ENCODE peak calls at places on chromosomes 16 and 17, in four cellular contexts. E is IMR-90, B is adrenal gland, L is body of pancreas. F is an unnamed sample.

GRCh38 chr17:30354731-30355130 is 20.9 kb upstream of the TMIGD1 start:
- DNase-seq in E (no peak), B (no peak), L (no peak), F (no peak)

GRCh38 chr17:13027246-13027645 is 9.4 kb upstream of the ELAC2 start:
- DNase-seq in E (peak), B (no peak), L (no peak), F (no peak)

GRCh38 chr16:85570735-85571562 is 42.2 kb upstream of the GSE1 start:
- DNase-seq in E (no peak), B (peak), L (no peak), F (peak)

GRCh38 chr17:13222931-13223330 is 205.1 kb upstream of the ELAC2 start:
- DNase-seq in E (no peak), B (no peak), L (no peak), F (no peak)

GRCh38 chr16:54432481-54433229 is 146.1 kb upstream of the IRX3 start:
- DNase-seq in E (no peak), B (no peak), L (peak), F (no peak)

GRCh38 chr17:62705116-62705515 is 77.6 kb downstream of the MRC2 start:
- DNase-seq in E (no peak), B (no peak), L (no peak), F (no peak)

GRCh38 chr16:6955303-6955702 is 377.3 kb upstream of the RBFOX1 start:
- DNase-seq in E (no peak), B (no peak), L (no peak), F (no peak)

GRCh38 chr16:51818342-51818944 is 667.4 kb upstream of the SALL1 start:
- DNase-seq in E (peak), B (peak), L (peak), F (peak)

GRCh38 chr16:49856741-49857330 is 924 bp upstream of the ZNF423 start:
- DNase-seq in E (peak), B (peak), L (peak), F (peak)

GRCh38 chr17:83091257-83092141 is 12.1 kb downstream of the METRNL start:
- DNase-seq in E (no peak), B (peak), L (peak), F (peak)

GRCh38 chr17:75566456-75567233 is 21.0 kb upstream of the MYO15B start:
- DNase-seq in E (no peak), B (no peak), L (no peak), F (no peak)

GRCh38 chr16:69399361-69399760 is 13.6 kb upstream of the TERF2 start:
- DNase-seq in E (peak), B (no peak), L (no peak), F (no peak)

GRCh38 chr17:83155128-83156081 is 76.0 kb downstream of the METRNL start:
- DNase-seq in E (peak), B (no peak), L (no peak), F (no peak)

GRCh38 chr16:71867934-71868333 is 16.0 kb downstream of the ZNF821 start:
- DNase-seq in E (no peak), B (no peak), L (no peak), F (no peak)

GRCh38 chr17:8965394-8966168 is at the start of gene PIK3R5:
- DNase-seq in E (no peak), B (peak), L (peak), F (peak)

GRCh38 chr16:50261707-50262235 is 4.6 kb upstream of the ADCY7 start:
- DNase-seq in E (no peak), B (no peak), L (no peak), F (no peak)

GRCh38 chr17:19384723-19385391 is 2.1 kb downstream of the MFAP4 start:
- DNase-seq in E (peak), B (peak), L (peak), F (peak)

GRCh38 chr17:9098242-9098641 is 76.9 kb downstream of the NTN1 start:
- DNase-seq in E (no peak), B (no peak), L (no peak), F (no peak)

GRCh38 chr16:15466886-15467781 is 32.7 kb downstream of the BMERB1 start:
- DNase-seq in E (no peak), B (no peak), L (no peak), F (no peak)

GRCh38 chr17:74935585-74936469 is at the start of gene OTOP3:
- DNase-seq in E (no peak), B (no peak), L (peak), F (no peak)

GRCh38 chr17:59683283-59683682 is 23.9 kb downstream of the PTRH2 start:
- DNase-seq in E (no peak), B (no peak), L (no peak), F (no peak)
- H3K4me3 ChIP-seq in E (no peak), B (no peak), L (no peak), F (no peak)

GRCh38 chr17:14688134-14688533 is 387.3 kb downstream of the HS3ST3B1 start:
- DNase-seq in E (no peak), B (no peak), L (no peak), F (no peak)

GRCh38 chr17:14693382-14693781 is 392.5 kb downstream of the HS3ST3B1 start:
- DNase-seq in E (no peak), B (no peak), L (no peak), F (no peak)

GRCh38 chr17:14690704-14691103 is 389.8 kb downstream of the HS3ST3B1 start:
- DNase-seq in E (no peak), B (no peak), L (no peak), F (no peak)
- H3K4me3 ChIP-seq in E (no peak), B (no peak), L (no peak), F (no peak)

GRCh38 chr17:7260601-7261376 is 1.5 kb downstream of the CLDN7 start:
- DNase-seq in E (no peak), B (no peak), L (peak), F (peak)
- H3K4me3 ChIP-seq in E (peak), B (no peak), L (peak), F (peak)

DNA sequence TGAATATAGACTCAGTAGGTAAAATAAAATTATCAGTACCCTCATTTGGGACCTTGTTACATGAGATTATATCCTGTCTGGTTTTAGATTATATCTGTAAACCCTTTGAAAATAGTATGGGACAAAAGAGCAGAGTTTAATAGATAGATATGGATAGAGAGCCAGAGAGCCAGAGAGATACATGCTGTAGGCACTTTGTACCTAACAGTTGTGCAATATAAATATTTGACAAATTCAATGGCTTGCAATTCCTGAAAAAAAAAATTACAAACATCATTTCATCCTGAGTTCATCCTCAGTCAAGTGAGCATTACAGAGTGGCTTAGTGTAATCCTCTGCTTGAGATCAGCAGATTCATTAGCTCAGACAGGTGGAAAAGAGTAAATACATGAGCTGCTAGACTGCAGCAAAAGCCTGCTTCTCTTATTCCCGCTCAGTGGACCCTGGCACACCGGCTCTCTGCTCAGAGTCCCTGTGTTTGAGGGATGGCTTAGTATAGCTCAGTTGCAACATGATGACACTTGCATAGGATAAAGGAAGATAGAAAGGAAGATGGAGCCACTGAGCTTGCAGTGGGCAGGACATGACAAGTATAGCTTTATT is 931.6 kb upstream of the GOT2 start:
- DNase-seq in E (no peak), B (no peak), L (peak), F (no peak)
- H3K4me3 ChIP-seq in E (no peak), B (no peak), L (no peak), F (no peak)

GRCh38 chr17:27494192-27495091 is 38.2 kb downstream of the KSR1 start:
- DNase-seq in E (peak), B (peak), L (peak), F (peak)

GRCh38 chr17:27495460-27495859 is 39.2 kb downstream of the KSR1 start:
- DNase-seq in E (no peak), B (no peak), L (no peak), F (no peak)

GRCh38 chr17:27492470-27492869 is 36.2 kb downstream of the KSR1 start:
- DNase-seq in E (no peak), B (no peak), L (no peak), F (no peak)

GRCh38 chr17:27491713-27492190 is 35.5 kb downstream of the KSR1 start:
- DNase-seq in E (no peak), B (no peak), L (peak), F (no peak)

GRCh38 chr17:27493088-27493487 is 36.8 kb downstream of the KSR1 start:
- DNase-seq in E (no peak), B (no peak), L (no peak), F (no peak)
- H3K4me3 ChIP-seq in E (no peak), B (no peak), L (no peak), F (no peak)

GRCh38 chr17:45143767-45144198 is 4.5 kb upstream of the HEXIM1 start:
- DNase-seq in E (peak), B (peak), L (peak), F (peak)

GRCh38 chr17:45146166-45146565 is 2.1 kb upstream of the HEXIM1 start:
- DNase-seq in E (no peak), B (no peak), L (no peak), F (no peak)

GRCh38 chr17:45143101-45143670 is 5.1 kb upstream of the HEXIM1 start:
- DNase-seq in E (no peak), B (no peak), L (no peak), F (no peak)

GRCh38 chr17:45145035-45145389 is 3.3 kb upstream of the HEXIM1 start:
- DNase-seq in E (no peak), B (no peak), L (no peak), F (no peak)

DNA sequence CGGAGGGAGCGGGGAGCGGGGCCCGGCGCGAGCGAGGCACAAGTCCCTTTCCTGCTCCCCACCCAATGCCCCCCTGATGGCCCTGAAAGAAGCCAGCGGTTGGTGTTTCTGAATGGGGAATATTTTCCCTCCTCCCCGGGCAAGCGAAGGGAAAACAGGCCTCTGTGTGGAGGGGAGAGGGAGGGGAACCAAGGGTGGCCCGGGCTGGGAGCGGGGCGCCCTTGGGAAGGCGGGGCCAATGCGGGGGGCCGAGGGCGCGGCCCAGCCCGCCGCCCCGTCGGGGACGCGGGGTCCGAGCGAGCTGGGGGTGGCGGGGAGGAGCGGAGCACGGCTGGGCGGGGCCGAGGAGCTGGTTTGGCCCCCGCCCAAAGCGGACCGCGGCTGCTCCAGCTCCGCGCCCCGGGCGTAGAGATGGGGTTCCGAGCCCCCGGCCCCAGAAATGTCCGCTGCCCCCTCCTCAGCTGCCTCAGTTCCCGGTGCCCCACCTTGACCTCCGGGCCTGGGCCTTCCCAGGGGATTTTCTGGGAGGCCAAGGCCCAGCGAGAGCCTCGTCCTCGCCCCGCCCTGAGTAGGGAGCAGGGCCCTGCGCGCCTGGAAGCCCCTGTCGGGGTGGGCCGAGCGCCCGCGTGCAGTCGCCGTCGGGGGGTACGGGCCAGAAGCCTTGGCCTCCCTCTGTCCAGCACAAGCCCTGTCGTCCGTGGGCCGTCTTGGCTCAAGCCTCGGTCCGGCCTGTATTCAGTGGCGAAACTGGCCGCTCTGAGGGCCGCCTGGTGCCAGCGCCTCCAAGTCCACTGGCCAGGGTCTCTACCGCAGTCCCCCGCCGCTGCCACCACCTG is 3.9 kb upstream of the HEXIM1 start:
- DNase-seq in E (no peak), B (no peak), L (peak), F (peak)
- H3K4me3 ChIP-seq in E (peak), B (no peak), L (no peak), F (peak)

DNA sequence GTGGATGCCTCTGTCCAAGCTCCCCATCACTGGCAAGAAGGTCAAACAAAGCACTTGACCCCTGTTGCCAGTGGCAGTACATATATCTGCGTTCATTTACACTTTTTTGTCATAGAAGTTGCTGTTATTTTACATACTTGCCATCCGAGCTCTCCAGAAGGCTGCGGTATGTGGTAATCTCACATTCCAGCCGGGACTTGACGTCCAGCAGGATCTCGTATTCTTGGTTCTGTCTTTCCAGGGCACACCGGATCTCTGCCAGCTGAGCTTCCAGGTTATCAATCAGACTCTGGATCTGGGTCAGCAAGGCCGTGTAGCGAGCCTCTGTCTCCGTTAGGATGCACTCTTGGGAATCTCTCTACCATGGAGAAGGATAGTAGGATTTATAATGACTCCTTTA is 6.6 kb downstream of the KRT39 start:
- DNase-seq in E (peak), B (no peak), L (peak), F (no peak)
- H3K4me3 ChIP-seq in E (no peak), B (no peak), L (no peak), F (no peak)

GRCh38 chr17:67375761-67376160 is 1.3 kb upstream of the PITPNC1 start:
- DNase-seq in E (no peak), B (no peak), L (no peak), F (no peak)
- H3K4me3 ChIP-seq in E (no peak), B (no peak), L (no peak), F (no peak)

F was measured in transverse colon.